ENCODE peak calls at places on chromosomes 13 and 19, in six cellular contexts. One of them, this sample, is unnamed.

GRCh38 chr19:51572908-51573307 is 1.8 kb downstream of the ZNF175 start:
- DNase-seq in stimulated activated naive CD4-positive, alpha-beta T cell: no peak
- DNase-seq in epithelial cell of esophagus: peak
- DNase-seq in NCI-H69: no peak
- DNase-seq in GM23338: no peak
- DNase-seq in naive thymus-derived CD4-positive, alpha-beta T cell: no peak
- DNase-seq in this sample: peak

GRCh38 chr19:801861-802496 is 4.7 kb downstream of the PTBP1 start:
- DNase-seq in stimulated activated naive CD4-positive, alpha-beta T cell: no peak
- DNase-seq in epithelial cell of esophagus: peak
- DNase-seq in NCI-H69: no peak
- DNase-seq in GM23338: peak
- DNase-seq in naive thymus-derived CD4-positive, alpha-beta T cell: no peak
- DNase-seq in this sample: no peak

GRCh38 chr19:48194041-48194871 is 23.8 kb downstream of the ZSWIM9 start:
- DNase-seq in stimulated activated naive CD4-positive, alpha-beta T cell: no peak
- DNase-seq in epithelial cell of esophagus: no peak
- DNase-seq in NCI-H69: no peak
- DNase-seq in GM23338: peak
- DNase-seq in naive thymus-derived CD4-positive, alpha-beta T cell: no peak
- DNase-seq in this sample: no peak

GRCh38 chr19:1651548-1652394 is 644 bp downstream of the TCF3 start:
- DNase-seq in stimulated activated naive CD4-positive, alpha-beta T cell: peak
- DNase-seq in epithelial cell of esophagus: peak
- DNase-seq in NCI-H69: peak
- DNase-seq in GM23338: peak
- DNase-seq in naive thymus-derived CD4-positive, alpha-beta T cell: peak
- DNase-seq in this sample: no peak

GRCh38 chr19:1445932-1446712 is 3.8 kb upstream of the APC2 start:
- DNase-seq in stimulated activated naive CD4-positive, alpha-beta T cell: no peak
- DNase-seq in epithelial cell of esophagus: no peak
- DNase-seq in NCI-H69: peak
- DNase-seq in GM23338: peak
- DNase-seq in naive thymus-derived CD4-positive, alpha-beta T cell: no peak
- DNase-seq in this sample: no peak

GRCh38 chr19:11106477-11106876 is 17.2 kb downstream of the LDLR start:
- DNase-seq in stimulated activated naive CD4-positive, alpha-beta T cell: no peak
- DNase-seq in epithelial cell of esophagus: no peak
- DNase-seq in NCI-H69: no peak
- DNase-seq in GM23338: no peak
- DNase-seq in naive thymus-derived CD4-positive, alpha-beta T cell: no peak
- DNase-seq in this sample: no peak

GRCh38 chr19:2041686-2042484 is 9.2 kb downstream of the MKNK2 start:
- DNase-seq in stimulated activated naive CD4-positive, alpha-beta T cell: peak
- DNase-seq in epithelial cell of esophagus: peak
- DNase-seq in NCI-H69: peak
- DNase-seq in GM23338: peak
- DNase-seq in naive thymus-derived CD4-positive, alpha-beta T cell: peak
- DNase-seq in this sample: peak

GRCh38 chr13:92317066-92317465 is 909.5 kb upstream of the GPC6 start:
- DNase-seq in stimulated activated naive CD4-positive, alpha-beta T cell: no peak
- DNase-seq in epithelial cell of esophagus: no peak
- DNase-seq in NCI-H69: no peak
- DNase-seq in GM23338: no peak
- DNase-seq in naive thymus-derived CD4-positive, alpha-beta T cell: no peak
- DNase-seq in this sample: no peak

GRCh38 chr13:36297259-36297599 is 385 bp downstream of the CCDC169 start:
- DNase-seq in stimulated activated naive CD4-positive, alpha-beta T cell: no peak
- DNase-seq in epithelial cell of esophagus: peak
- DNase-seq in NCI-H69: peak
- DNase-seq in GM23338: no peak
- DNase-seq in naive thymus-derived CD4-positive, alpha-beta T cell: no peak
- DNase-seq in this sample: peak

GRCh38 chr19:54462713-54463530 is 656 bp downstream of the LENG9 start:
- DNase-seq in stimulated activated naive CD4-positive, alpha-beta T cell: peak
- DNase-seq in epithelial cell of esophagus: peak
- DNase-seq in NCI-H69: peak
- DNase-seq in GM23338: peak
- DNase-seq in naive thymus-derived CD4-positive, alpha-beta T cell: peak
- DNase-seq in this sample: peak

GRCh38 chr13:36431204-36432105 is 840 bp upstream of the CCNA1 start:
- DNase-seq in stimulated activated naive CD4-positive, alpha-beta T cell: no peak
- DNase-seq in epithelial cell of esophagus: peak
- DNase-seq in NCI-H69: peak
- DNase-seq in GM23338: peak
- DNase-seq in naive thymus-derived CD4-positive, alpha-beta T cell: no peak
- DNase-seq in this sample: no peak

GRCh38 chr13:91785435-91786137 is 387.2 kb downstream of the GPC5 start:
- DNase-seq in stimulated activated naive CD4-positive, alpha-beta T cell: no peak
- DNase-seq in epithelial cell of esophagus: no peak
- DNase-seq in NCI-H69: no peak
- DNase-seq in GM23338: no peak
- DNase-seq in naive thymus-derived CD4-positive, alpha-beta T cell: no peak
- DNase-seq in this sample: no peak

GRCh38 chr19:18373892-18374629 is 11.9 kb upstream of the GDF15 start:
- DNase-seq in stimulated activated naive CD4-positive, alpha-beta T cell: no peak
- DNase-seq in epithelial cell of esophagus: peak
- DNase-seq in NCI-H69: peak
- DNase-seq in GM23338: peak
- DNase-seq in naive thymus-derived CD4-positive, alpha-beta T cell: no peak
- DNase-seq in this sample: peak

GRCh38 chr19:40278361-40279045 is 6.6 kb downstream of the AKT2 start:
- DNase-seq in stimulated activated naive CD4-positive, alpha-beta T cell: no peak
- DNase-seq in epithelial cell of esophagus: no peak
- DNase-seq in NCI-H69: no peak
- DNase-seq in GM23338: no peak
- DNase-seq in naive thymus-derived CD4-positive, alpha-beta T cell: no peak
- DNase-seq in this sample: no peak

GRCh38 chr13:30730526-30730925 is 4.8 kb upstream of the ALOX5AP start:
- DNase-seq in stimulated activated naive CD4-positive, alpha-beta T cell: no peak
- DNase-seq in epithelial cell of esophagus: no peak
- DNase-seq in NCI-H69: peak
- DNase-seq in GM23338: peak
- DNase-seq in naive thymus-derived CD4-positive, alpha-beta T cell: no peak
- DNase-seq in this sample: no peak

GRCh38 chr19:46515879-46516350 is 20.2 kb upstream of the PNMA8B start:
- DNase-seq in stimulated activated naive CD4-positive, alpha-beta T cell: peak
- DNase-seq in epithelial cell of esophagus: peak
- DNase-seq in NCI-H69: peak
- DNase-seq in GM23338: peak
- DNase-seq in naive thymus-derived CD4-positive, alpha-beta T cell: peak
- DNase-seq in this sample: peak

GRCh38 chr19:54100560-54100959 is at the start of gene OSCAR:
- DNase-seq in stimulated activated naive CD4-positive, alpha-beta T cell: no peak
- DNase-seq in epithelial cell of esophagus: no peak
- DNase-seq in NCI-H69: no peak
- DNase-seq in GM23338: no peak
- DNase-seq in naive thymus-derived CD4-positive, alpha-beta T cell: no peak
- DNase-seq in this sample: no peak

GRCh38 chr19:41739361-41739760 is 16.0 kb upstream of the CEACAM6 start:
- DNase-seq in stimulated activated naive CD4-positive, alpha-beta T cell: no peak
- DNase-seq in epithelial cell of esophagus: peak
- DNase-seq in NCI-H69: no peak
- DNase-seq in GM23338: no peak
- DNase-seq in naive thymus-derived CD4-positive, alpha-beta T cell: no peak
- DNase-seq in this sample: no peak

GRCh38 chr19:34269489-34269888 is 15.1 kb downstream of the GARRE1 start:
- DNase-seq in stimulated activated naive CD4-positive, alpha-beta T cell: no peak
- DNase-seq in epithelial cell of esophagus: no peak
- DNase-seq in NCI-H69: no peak
- DNase-seq in GM23338: no peak
- DNase-seq in naive thymus-derived CD4-positive, alpha-beta T cell: no peak
- DNase-seq in this sample: no peak

GRCh38 chr13:20828540-20829364 is 55.0 kb upstream of the EEF1AKMT1 start:
- DNase-seq in stimulated activated naive CD4-positive, alpha-beta T cell: peak
- DNase-seq in epithelial cell of esophagus: peak
- DNase-seq in NCI-H69: peak
- DNase-seq in GM23338: peak
- DNase-seq in naive thymus-derived CD4-positive, alpha-beta T cell: peak
- DNase-seq in this sample: peak

GRCh38 chr13:50357586-50358118 is 342.4 kb downstream of the KCNRG start:
- DNase-seq in stimulated activated naive CD4-positive, alpha-beta T cell: no peak
- DNase-seq in epithelial cell of esophagus: peak
- DNase-seq in NCI-H69: peak
- DNase-seq in GM23338: no peak
- DNase-seq in naive thymus-derived CD4-positive, alpha-beta T cell: no peak
- DNase-seq in this sample: peak

GRCh38 chr13:45792827-45793303 is 58.7 kb downstream of the SIAH3 start:
- DNase-seq in stimulated activated naive CD4-positive, alpha-beta T cell: no peak
- DNase-seq in epithelial cell of esophagus: no peak
- DNase-seq in NCI-H69: no peak
- DNase-seq in GM23338: no peak
- DNase-seq in naive thymus-derived CD4-positive, alpha-beta T cell: no peak
- DNase-seq in this sample: no peak

GRCh38 chr13:49635599-49636433 is 7.5 kb downstream of the ARL11 start:
- DNase-seq in stimulated activated naive CD4-positive, alpha-beta T cell: peak
- DNase-seq in epithelial cell of esophagus: peak
- DNase-seq in NCI-H69: peak
- DNase-seq in GM23338: peak
- DNase-seq in naive thymus-derived CD4-positive, alpha-beta T cell: peak
- DNase-seq in this sample: peak

GRCh38 chr19:1261863-1262686 is 7.1 kb upstream of the CIRBP start:
- DNase-seq in stimulated activated naive CD4-positive, alpha-beta T cell: no peak
- DNase-seq in epithelial cell of esophagus: peak
- DNase-seq in NCI-H69: peak
- DNase-seq in GM23338: no peak
- DNase-seq in naive thymus-derived CD4-positive, alpha-beta T cell: no peak
- DNase-seq in this sample: no peak

GRCh38 chr13:42612021-42612765 is 38.2 kb downstream of the TNFSF11 start:
- DNase-seq in stimulated activated naive CD4-positive, alpha-beta T cell: no peak
- DNase-seq in epithelial cell of esophagus: peak
- DNase-seq in NCI-H69: no peak
- DNase-seq in GM23338: no peak
- DNase-seq in naive thymus-derived CD4-positive, alpha-beta T cell: no peak
- DNase-seq in this sample: no peak

GRCh38 chr19:43651758-43652545 is 12.3 kb upstream of the CADM4 start:
- DNase-seq in stimulated activated naive CD4-positive, alpha-beta T cell: no peak
- DNase-seq in epithelial cell of esophagus: peak
- DNase-seq in NCI-H69: peak
- DNase-seq in GM23338: peak
- DNase-seq in naive thymus-derived CD4-positive, alpha-beta T cell: no peak
- DNase-seq in this sample: peak

GRCh38 chr13:50128406-50129048 is 113.3 kb downstream of the KCNRG start:
- DNase-seq in stimulated activated naive CD4-positive, alpha-beta T cell: no peak
- DNase-seq in epithelial cell of esophagus: no peak
- DNase-seq in NCI-H69: no peak
- DNase-seq in GM23338: peak
- DNase-seq in naive thymus-derived CD4-positive, alpha-beta T cell: no peak
- DNase-seq in this sample: no peak

GRCh38 chr13:75473472-75473871 is 8.5 kb downstream of the TBC1D4 start:
- DNase-seq in stimulated activated naive CD4-positive, alpha-beta T cell: no peak
- DNase-seq in epithelial cell of esophagus: no peak
- DNase-seq in NCI-H69: no peak
- DNase-seq in GM23338: no peak
- DNase-seq in naive thymus-derived CD4-positive, alpha-beta T cell: no peak
- DNase-seq in this sample: no peak

GRCh38 chr13:104769520-104769919 is 1703.3 kb upstream of the SLC10A2 start:
- DNase-seq in stimulated activated naive CD4-positive, alpha-beta T cell: no peak
- DNase-seq in epithelial cell of esophagus: no peak
- DNase-seq in NCI-H69: no peak
- DNase-seq in GM23338: no peak
- DNase-seq in naive thymus-derived CD4-positive, alpha-beta T cell: peak
- DNase-seq in this sample: no peak

GRCh38 chr19:8988204-8988603 is 22.0 kb downstream of the MUC16 start:
- DNase-seq in stimulated activated naive CD4-positive, alpha-beta T cell: no peak
- DNase-seq in epithelial cell of esophagus: no peak
- DNase-seq in NCI-H69: peak
- DNase-seq in GM23338: peak
- DNase-seq in naive thymus-derived CD4-positive, alpha-beta T cell: no peak
- DNase-seq in this sample: no peak

GRCh38 chr19:34330116-34330515 is 34.9 kb upstream of the GPI start:
- DNase-seq in stimulated activated naive CD4-positive, alpha-beta T cell: no peak
- DNase-seq in epithelial cell of esophagus: no peak
- DNase-seq in NCI-H69: no peak
- DNase-seq in GM23338: no peak
- DNase-seq in naive thymus-derived CD4-positive, alpha-beta T cell: no peak
- DNase-seq in this sample: no peak

GRCh38 chr13:31072041-31072440 is 89.7 kb downstream of the HSPH1 start:
- DNase-seq in stimulated activated naive CD4-positive, alpha-beta T cell: no peak
- DNase-seq in epithelial cell of esophagus: no peak
- DNase-seq in NCI-H69: no peak
- DNase-seq in GM23338: no peak
- DNase-seq in naive thymus-derived CD4-positive, alpha-beta T cell: no peak
- DNase-seq in this sample: no peak

This sample was measured in bronchial epithelial cell.